ENCODE peak calls at places on chromosome 21, in ten cellular contexts. S, K, G, Q, C, J, Y, A, O and U are unnamed samples.

GRCh38 chr21:37358392-37358791 is 8.2 kb upstream of the DYRK1A start:
- DNase-seq in S (no peak), K (no peak), G (no peak), Q (peak; percentile 57), C (no peak), J (no peak), Y (no peak), A (no peak), O (no peak), U (peak; percentile 97)

GRCh38 chr21:42614811-42615342 is 38.5 kb upstream of the PDE9A start:
- DNase-seq in S (peak; percentile 49), K (peak; percentile 37), G (no peak), Q (peak; percentile 58), C (no peak), J (peak; percentile 74), Y (peak; percentile 54), A (no peak), O (peak; percentile 76), U (no peak)

GRCh38 chr21:42623684-42624083 is 29.7 kb upstream of the PDE9A start:
- DNase-seq in S (no peak), K (no peak), G (no peak), Q (no peak), C (no peak), J (no peak), Y (no peak), A (peak; percentile 40), O (no peak), U (no peak)

GRCh38 chr21:45818904-45819285 is 162.7 kb upstream of the COL6A1 start:
- DNase-seq in S (no peak), K (no peak), G (no peak), Q (peak; percentile 86), C (no peak), J (no peak), Y (no peak), A (peak; percentile 57), O (peak; percentile 73), U (no peak)

GRCh38 chr21:28142692-28143091 is 850.0 kb downstream of the LTN1 start:
- DNase-seq in S (no peak), K (no peak), G (no peak), Q (peak; percentile 66), C (no peak), J (no peak), Y (no peak), A (no peak), O (no peak), U (peak; percentile 40)

GRCh38 chr21:32929633-32930038 is 96.1 kb upstream of the OLIG2 start:
- DNase-seq in S (no peak), K (no peak), G (no peak), Q (no peak), C (no peak), J (no peak), Y (no peak), A (no peak), O (no peak), U (no peak)

GRCh38 chr21:18298228-18298627 is 53.6 kb downstream of the CHODL start:
- DNase-seq in S (no peak), K (no peak), G (no peak), Q (no peak), C (no peak), J (no peak), Y (peak; percentile 52), A (no peak), O (no peak), U (no peak)

GRCh38 chr21:29074007-29074376 is 544 bp upstream of the CCT8 start:
- DNase-seq in S (no peak), K (no peak), G (no peak), Q (no peak), C (no peak), J (no peak), Y (no peak), A (no peak), O (no peak), U (no peak)

GRCh38 chr21:29332461-29333354 is 34.0 kb downstream of the BACH1 start:
- DNase-seq in S (no peak), K (no peak), G (no peak), Q (no peak), C (no peak), J (no peak), Y (no peak), A (no peak), O (no peak), U (peak; percentile 21)

GRCh38 chr21:42568834-42569731 is 55.4 kb downstream of the SLC37A1 start:
- DNase-seq in S (peak; percentile 28), K (peak; percentile 6), G (no peak), Q (no peak), C (no peak), J (no peak), Y (no peak), A (peak; percentile 46), O (no peak), U (no peak)

GRCh38 chr21:25614441-25614840 is 7.2 kb upstream of the MRPL39 start:
- DNase-seq in S (no peak), K (no peak), G (no peak), Q (no peak), C (no peak), J (no peak), Y (no peak), A (no peak), O (no peak), U (no peak)

DNA sequence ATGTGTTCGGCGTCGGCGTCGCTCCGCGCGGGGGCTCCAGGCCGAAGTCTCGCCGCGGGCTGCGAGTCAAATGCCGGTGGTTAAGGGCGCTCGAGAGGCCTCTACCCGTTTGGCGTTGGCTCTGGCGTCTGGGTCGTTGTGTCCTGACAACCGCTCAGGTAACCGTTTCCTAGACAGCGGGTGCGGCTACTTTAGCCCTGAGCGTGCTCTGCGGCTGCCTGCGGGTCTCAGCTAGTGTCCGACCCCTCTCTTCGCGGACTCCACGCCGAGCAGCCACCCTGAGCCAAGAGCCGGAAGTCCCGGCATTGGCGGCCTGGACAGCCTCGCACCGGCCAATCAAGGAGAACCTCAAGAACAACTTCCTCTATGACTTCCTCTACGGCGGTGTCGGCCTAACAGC is 173.4 kb downstream of the SETD4 start:
- DNase-seq in S (no peak), K (no peak), G (no peak), Q (no peak), C (no peak), J (no peak), Y (no peak), A (no peak), O (no peak), U (no peak)
- H3K4me3 ChIP-seq in S (no peak overlapping the region), K (no peak overlapping the region), G (no peak overlapping the region), Q (no peak overlapping the region), C (no peak overlapping the region), J (no peak overlapping the region), Y (no peak overlapping the region), A (no peak overlapping the region), O (no peak overlapping the region), U (no peak overlapping the region)

DNA sequence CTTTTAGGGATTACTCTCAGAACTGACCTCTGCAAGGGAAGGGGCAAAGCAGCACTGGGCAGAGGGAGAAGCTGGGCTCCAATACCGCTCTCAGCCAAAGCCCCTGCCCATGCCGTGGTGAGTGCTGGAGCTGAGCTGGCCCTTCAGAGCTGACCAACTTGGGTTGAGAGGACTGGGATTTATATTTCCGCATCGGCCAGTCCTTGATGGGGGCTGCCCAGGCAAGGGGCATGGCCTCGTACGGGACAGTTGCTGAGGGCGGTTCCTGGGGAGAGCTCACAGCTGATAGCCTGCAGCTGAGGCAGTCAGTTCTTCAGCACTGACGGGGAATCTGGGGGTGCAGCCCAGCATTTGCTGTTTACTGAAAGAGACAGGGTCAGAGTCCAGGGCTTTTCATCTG is 8.0 kb downstream of the HUNK start:
- DNase-seq in S (no peak), K (no peak), G (no peak), Q (no peak), C (no peak), J (no peak), Y (no peak), A (no peak), O (no peak), U (no peak)
- TF ChIP-seq POLR2AphosphoS5 in S (no peak), K (no peak), G (no peak), Q (no peak), C (no peak), J (no peak), Y (no peak), A (no peak), O (no peak), U (no peak)

GRCh38 chr21:44485796-44486195 is 30.5 kb downstream of the LRRC3 start:
- DNase-seq in S (no peak), K (no peak), G (no peak), Q (no peak), C (no peak), J (no peak), Y (no peak), A (no peak), O (no peak), U (peak; percentile 7)
- H3K4me3 ChIP-seq in S (no peak overlapping the region), K (peak overlapping the region; percentile 23), G (peak overlapping the region; percentile 7), Q (no peak overlapping the region), C (no peak overlapping the region), J (peak overlapping the region; percentile 31), Y (peak overlapping the region; percentile 69), A (peak overlapping the region; percentile 4), O (no peak overlapping the region), U (peak overlapping the region; percentile 38)

DNA sequence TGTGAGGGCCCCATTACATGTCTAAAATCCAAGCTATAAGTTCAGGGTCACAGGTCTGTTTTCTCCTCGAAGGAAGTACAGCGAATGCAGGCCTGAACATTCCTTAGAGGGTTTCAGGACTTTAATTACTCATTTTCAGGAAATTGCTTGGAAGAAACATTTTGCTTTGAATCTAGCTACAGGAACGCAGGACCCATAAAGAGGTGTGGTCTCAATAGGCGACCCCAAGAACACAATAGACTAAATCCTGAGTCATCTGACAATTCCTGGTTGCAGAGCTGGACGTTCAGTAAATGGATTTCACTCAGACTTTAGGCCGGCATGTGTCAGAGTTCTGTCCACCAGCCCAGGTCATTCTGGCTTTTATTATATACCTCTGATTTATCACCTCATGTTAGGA is 1.0 kb upstream of the ERG start:
- DNase-seq in S (no peak), K (no peak), G (no peak), Q (no peak), C (no peak), J (no peak), Y (no peak), A (no peak), O (no peak), U (peak; percentile 96)
- TF ChIP-seq POLR2AphosphoS5 in S (no peak), K (no peak), G (no peak), Q (no peak), C (no peak), J (no peak), Y (no peak), A (no peak), O (no peak), U (peak; percentile 74)

DNA sequence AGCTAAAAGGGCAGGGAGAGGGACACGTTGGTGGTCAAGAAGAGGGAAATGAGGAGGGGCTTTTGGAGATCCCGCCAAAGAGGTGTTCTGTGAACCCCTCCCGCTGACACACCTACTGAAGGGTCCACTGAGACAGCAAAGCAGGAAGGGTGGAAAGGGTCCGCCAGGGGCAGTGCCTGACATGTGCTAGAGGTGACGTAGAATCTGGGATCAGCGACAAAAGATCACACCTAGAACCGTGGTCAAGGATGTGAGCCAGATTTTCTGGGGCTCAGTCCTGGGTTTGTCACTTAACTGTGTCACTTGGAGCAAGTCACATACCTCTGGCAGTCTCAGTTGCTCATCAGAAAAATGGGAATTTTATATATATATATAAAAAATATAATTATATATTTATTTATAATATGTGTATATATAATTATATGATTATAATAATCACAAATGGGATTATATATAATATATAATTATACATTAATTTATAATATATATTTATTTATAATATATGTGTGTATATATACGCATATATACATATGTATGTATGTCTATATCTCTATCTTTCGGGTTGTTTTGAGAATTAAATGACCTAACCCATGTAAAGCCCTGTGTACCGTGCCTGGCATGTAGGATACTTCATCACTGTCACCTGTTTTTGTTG is 34.9 kb upstream of the ATP5PO start:
- DNase-seq in S (no peak), K (no peak), G (no peak), Q (no peak), C (no peak), J (no peak), Y (no peak), A (no peak), O (no peak), U (no peak)
- H3K4me3 ChIP-seq in S (no peak overlapping the region), K (no peak overlapping the region), G (no peak overlapping the region), Q (no peak overlapping the region), C (no peak overlapping the region), J (no peak overlapping the region), Y (no peak overlapping the region), A (no peak overlapping the region), O (no peak overlapping the region), U (no peak overlapping the region)